ENCODE peak calls at places on chromosomes 3 and 15, in six cellular contexts. N is activated B cell treated with CpG ODN at 0.5 μM for 24 hours, H is GM23338, K is GM13977, C is lower leg skin, Q is RWPE1. D is an unnamed sample.

GRCh38 chr15:78621810-78622402 is 1.1 kb upstream of the CHRNA3 start:
- DNase-seq in N (no peak), H (no peak), K (peak; percentile 9), C (peak; percentile 58), Q (no peak), D (no peak)

GRCh38 chr3:42746455-42747450 is 26.3 kb downstream of the CCDC13 start:
- DNase-seq in N (no peak), H (no peak), K (no peak), C (peak; percentile 84), Q (no peak), D (no peak)

GRCh38 chr3:197167546-197167945 is 130.9 kb downstream of the DLG1 start:
- DNase-seq in N (no peak), H (no peak), K (no peak), C (no peak), Q (no peak), D (no peak)

GRCh38 chr15:56832125-56832524 is 86.3 kb upstream of the TCF12 start:
- DNase-seq in N (no peak), H (no peak), K (no peak), C (no peak), Q (no peak), D (no peak)

GRCh38 chr15:99068186-99068585 is 36.7 kb upstream of the SYNM start:
- DNase-seq in N (no peak), H (no peak), K (no peak), C (peak; percentile 67), Q (no peak), D (no peak)

GRCh38 chr3:194592798-194593752 is 40.1 kb downstream of the TMEM44 start:
- DNase-seq in N (no peak), H (no peak), K (no peak), C (no peak), Q (peak; percentile 95), D (no peak)

GRCh38 chr15:45417303-45417950 is 39.1 kb upstream of the GATM start:
- DNase-seq in N (no peak), H (no peak), K (no peak), C (no peak), Q (no peak), D (no peak)

GRCh38 chr15:52652984-52653383 is 26.2 kb downstream of the ATOSA start:
- DNase-seq in N (no peak), H (no peak), K (no peak), C (no peak), Q (no peak), D (no peak)

GRCh38 chr3:164235239-164235728 is 843.0 kb downstream of the SI start:
- DNase-seq in N (no peak), H (no peak), K (no peak), C (no peak), Q (no peak), D (no peak)

GRCh38 chr3:107954845-107955244 is 136.0 kb downstream of the CD47 start:
- DNase-seq in N (no peak), H (no peak), K (no peak), C (no peak), Q (no peak), D (no peak)

GRCh38 chr3:127141921-127142730 is 50.8 kb upstream of the PRR23E start:
- DNase-seq in N (no peak), H (no peak), K (no peak), C (peak; percentile 70), Q (peak; percentile 69), D (no peak)

GRCh38 chr3:129867506-129868124 is 25.9 kb downstream of the TMCC1 start:
- DNase-seq in N (no peak), H (no peak), K (no peak), C (no peak), Q (no peak), D (no peak)

GRCh38 chr3:58688563-58688962 is 22.0 kb upstream of the FAM3D start:
- DNase-seq in N (no peak), H (no peak), K (no peak), C (no peak), Q (no peak), D (no peak)

GRCh38 chr15:43105077-43105769 is 615 bp downstream of the UBR1 start:
- DNase-seq in N (no peak), H (peak; percentile 18), K (no peak), C (no peak), Q (peak; percentile 40), D (peak; percentile 25)

GRCh38 chr3:141849056-141849814 is 27.2 kb upstream of the ATP1B3 start:
- DNase-seq in N (no peak), H (no peak), K (no peak), C (no peak), Q (no peak), D (no peak)

GRCh38 chr3:154181127-154181691 is 60.0 kb downstream of the ARHGEF26 start:
- DNase-seq in N (no peak), H (no peak), K (no peak), C (no peak), Q (peak; percentile 4), D (no peak)

GRCh38 chr3:140910860-140911259 is 30.8 kb upstream of the SLC25A36 start:
- DNase-seq in N (no peak), H (peak; percentile 93), K (no peak), C (peak; percentile 59), Q (no peak), D (no peak)

GRCh38 chr3:195004512-195005250 is 266.3 kb downstream of the XXYLT1 start:
- DNase-seq in N (no peak), H (no peak), K (no peak), C (peak; percentile 70), Q (no peak), D (no peak)

DNA sequence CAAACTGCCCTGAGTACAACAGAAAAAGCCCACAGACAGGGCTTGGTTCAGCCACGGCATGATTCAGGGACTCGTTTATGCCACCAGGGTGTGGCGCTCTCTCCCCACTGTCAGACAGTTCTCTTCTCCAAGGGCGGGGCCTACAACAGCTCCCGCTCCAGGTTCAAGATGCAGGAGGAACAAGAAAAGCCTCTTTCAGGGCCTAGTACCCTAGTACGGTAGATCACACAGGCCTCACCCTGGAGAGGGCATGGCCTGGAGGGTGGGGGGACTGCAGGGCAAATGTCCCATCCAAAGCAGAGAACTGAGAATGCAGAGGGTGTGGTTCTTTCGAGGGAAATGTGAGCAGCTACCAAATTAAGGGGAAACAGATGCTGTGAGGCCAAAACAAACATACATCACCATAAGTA is 12.0 kb downstream of the MESD start:
- DNase-seq in N (peak; percentile 22), H (peak; percentile 90), K (no peak), C (peak; percentile 94), Q (no peak), D (no peak)
- TF ChIP-seq CTCF in N (no peak), H (peak; percentile 77), K (peak; percentile 46), C (no peak), Q (no peak), D (peak; percentile 36)

GRCh38 chr3:151660890-151661289 is 72.8 kb upstream of the AADACL2 start:
- DNase-seq in N (no peak), H (no peak), K (no peak), C (no peak), Q (no peak), D (no peak)
- TF ChIP-seq CTCF in N (no peak), H (peak; percentile 35), K (no peak), C (no peak), Q (no peak), D (no peak)

GRCh38 chr3:57163751-57164150 is 1.4 kb downstream of the IL17RD start:
- DNase-seq in N (no peak), H (no peak), K (no peak), C (no peak), Q (no peak), D (no peak)
- TF ChIP-seq CTCF in N (no peak), H (no peak), K (no peak), C (no peak), Q (no peak), D (no peak)

DNA sequence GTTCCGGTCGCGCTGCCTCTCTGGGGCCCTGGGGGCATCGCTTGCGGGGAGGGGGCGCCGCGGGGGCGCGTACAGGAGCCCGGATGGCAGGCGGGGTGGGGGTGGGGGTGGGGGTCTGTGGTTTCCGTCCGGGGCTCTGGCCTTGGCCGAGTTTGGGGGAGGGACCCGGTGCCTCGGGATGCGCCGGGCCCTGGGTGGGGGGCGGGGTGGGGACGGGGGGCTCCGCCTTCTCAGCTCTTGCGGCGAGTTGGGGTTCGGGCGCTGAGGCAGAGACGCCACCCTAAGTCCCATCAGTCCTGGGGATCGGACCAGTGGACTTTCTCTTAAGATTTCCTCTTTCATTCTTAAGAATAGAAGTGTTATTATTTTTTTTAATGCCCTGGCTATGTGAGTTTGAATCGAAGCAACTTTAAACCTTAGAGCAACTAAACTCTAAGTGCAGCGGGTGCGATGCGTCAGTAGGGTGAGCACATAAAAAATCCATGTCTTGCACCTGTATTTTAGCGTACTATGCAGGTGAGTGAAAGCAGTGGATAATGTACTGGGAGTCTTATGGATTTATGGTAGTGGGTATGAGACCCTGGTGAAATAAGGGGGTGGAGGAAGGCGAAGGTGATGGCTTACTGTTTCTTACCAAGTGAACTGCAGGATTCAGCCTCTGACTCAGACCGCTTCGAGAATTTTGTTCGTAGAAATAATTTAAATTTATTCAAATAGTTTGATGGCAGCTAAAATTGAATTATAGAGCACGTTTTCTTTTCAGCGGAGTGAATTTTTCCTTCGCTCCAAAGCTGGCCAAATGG is 762 bp downstream of the CTNNB1 start:
- DNase-seq in N (no peak), H (peak; percentile 79), K (peak; percentile 79), C (no peak), Q (peak; percentile 16), D (peak; percentile 81)
- TF ChIP-seq CTCF in N (no peak), H (no peak), K (no peak), C (no peak), Q (no peak), D (no peak)

DNA sequence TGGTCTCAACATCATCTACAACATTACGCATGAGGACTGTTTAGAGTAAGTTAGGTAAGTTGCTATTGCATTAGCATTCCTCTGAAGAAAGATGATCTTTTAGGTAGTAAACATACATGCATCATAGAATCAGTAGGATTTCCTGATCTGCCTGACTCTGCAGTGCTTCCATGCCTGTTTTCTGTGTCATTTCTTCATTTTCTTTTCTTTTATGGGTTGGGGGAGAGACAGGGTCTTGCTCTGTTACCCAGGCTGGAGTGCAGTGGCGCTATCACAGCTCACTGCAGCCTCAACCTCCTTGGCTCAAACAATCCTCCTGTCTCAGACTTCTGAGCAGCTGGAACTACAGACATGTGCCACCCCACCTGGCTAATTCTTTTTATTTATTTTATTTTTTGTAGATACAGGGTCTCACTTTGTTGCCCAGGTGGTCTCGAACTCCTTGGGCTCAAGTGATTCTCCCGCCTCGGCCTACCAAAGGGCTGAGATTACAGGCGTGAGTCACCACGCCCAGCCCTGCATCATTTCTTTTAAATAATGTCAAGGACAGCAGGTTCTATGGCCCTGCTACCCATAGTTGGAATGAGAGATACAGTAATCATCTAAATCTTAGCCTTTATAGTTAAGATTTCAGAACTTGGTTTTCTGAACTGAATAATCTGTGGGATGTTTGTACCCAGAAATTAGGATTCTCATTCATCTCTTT is 184.3 kb downstream of the GHSR start:
- DNase-seq in N (no peak), H (no peak), K (no peak), C (no peak), Q (no peak), D (no peak)
- TF ChIP-seq CTCF in N (no peak), H (no peak), K (no peak), C (no peak), Q (no peak), D (no peak)